ENCODE peak calls at places on chromosome 16, in eight cellular contexts. E is GM23338, W is HCT116, Y is GM23248, B is OCI-LY7, Z is PC-3, D is SK-N-SH, O is hepatocyte. J is an unnamed sample.

GRCh38 chr16:47574091-47575054 is 113.2 kb downstream of the PHKB start:
- DNase-seq in W (no peak), Y (peak; percentile 71), O (no peak), B (peak; percentile 10), D (no peak), Z (peak; percentile 20), E (peak; percentile 32), J (peak; percentile 57)

GRCh38 chr16:65195998-65196397 is 74.1 kb upstream of the CDH11 start:
- DNase-seq in Y (no peak), D (peak; percentile 6), E (no peak), Z (peak; percentile 47), W (no peak), O (peak; percentile 15), B (no peak), J (no peak)

GRCh38 chr16:287298-287811 is 4.4 kb downstream of the PDIA2 start:
- DNase-seq in O (no peak), Z (no peak), Y (peak; percentile 16), W (no peak), B (peak; percentile 20), D (no peak), E (no peak), J (no peak)

GRCh38 chr16:2819939-2820835 is 3.1 kb downstream of the PRSS21 start:
- DNase-seq in W (no peak), E (no peak), D (no peak), Y (no peak), Z (no peak), B (no peak), O (no peak), J (no peak)

GRCh38 chr16:87169509-87169985 is 147.6 kb downstream of the C16orf95 start:
- DNase-seq in W (no peak), B (no peak), O (peak; percentile 37), Y (peak; percentile 61), E (no peak), Z (no peak), D (no peak), J (no peak)

GRCh38 chr16:89404561-89404960 is 85.8 kb downstream of the ANKRD11 start:
- DNase-seq in D (no peak), Z (no peak), O (no peak), B (no peak), E (no peak), Y (no peak), W (no peak), J (no peak)

GRCh38 chr16:11125936-11126335 is 130.1 kb downstream of the SOCS1 start:
- DNase-seq in E (no peak), W (no peak), D (no peak), Z (no peak), B (no peak), Y (no peak), O (no peak), J (no peak)

GRCh38 chr16:89014611-89015230 is 37.7 kb upstream of the CBFA2T3 start:
- DNase-seq in E (no peak), B (no peak), W (no peak), Z (no peak), O (no peak), D (no peak), Y (no peak), J (no peak)

GRCh38 chr16:17083628-17084027 is 387.1 kb downstream of the XYLT1 start:
- DNase-seq in E (peak; percentile 96), O (no peak), D (no peak), B (no peak), Y (no peak), W (no peak), Z (no peak), J (no peak)

GRCh38 chr16:20344630-20345029 is 7.9 kb downstream of the UMOD start:
- DNase-seq in Z (no peak), O (no peak), E (no peak), B (no peak), D (no peak), Y (no peak), W (no peak), J (no peak)

GRCh38 chr16:10870137-10870776 is 6.7 kb upstream of the CIITA start:
- DNase-seq in Z (no peak), D (no peak), B (peak; percentile 57), O (no peak), E (no peak), W (no peak), Y (peak; percentile 13), J (no peak)

GRCh38 chr16:81018496-81018895 is 11.5 kb downstream of the CENPN start:
- DNase-seq in B (no peak), O (no peak), Z (no peak), E (no peak), Y (no peak), W (no peak), D (no peak), J (no peak)

GRCh38 chr16:55370762-55371482 is 46.9 kb downstream of the IRX6 start:
- DNase-seq in B (no peak), Y (peak; percentile 79), D (peak; percentile 71), W (no peak), E (peak; percentile 84), O (peak; percentile 77), Z (peak; percentile 22), J (peak; percentile 36)

GRCh38 chr16:10045947-10046346 is 136.3 kb downstream of the GRIN2A start:
- DNase-seq in O (no peak), B (no peak), Y (no peak), D (no peak), Z (no peak), E (no peak), W (no peak), J (no peak)

GRCh38 chr16:989354-989814 is 7.8 kb downstream of the SOX8 start:
- DNase-seq in B (no peak), E (no peak), Y (no peak), Z (no peak), O (peak; percentile 37), D (no peak), W (no peak), J (no peak)

GRCh38 chr16:27313422-27314160 is at the start of gene IL4R:
- DNase-seq in W (peak; percentile 22), Y (peak; percentile 91), D (peak; percentile 74), E (peak; percentile 68), B (peak; percentile 72), O (peak; percentile 88), Z (peak; percentile 48), J (peak; percentile 31)

GRCh38 chr16:3577302-3577752 is at the start of gene NLRC3:
- DNase-seq in O (no peak), B (peak; percentile 73), Y (no peak), Z (no peak), E (no peak), W (no peak), D (no peak), J (no peak)

GRCh38 chr16:89621698-89622409 is 8.4 kb downstream of the DPEP1 start:
- DNase-seq in E (no peak), D (no peak), O (no peak), Y (no peak), Z (no peak), W (no peak), B (no peak), J (no peak)

GRCh38 chr16:69553332-69553731 is 12.4 kb upstream of the NFAT5 start:
- DNase-seq in O (no peak), E (no peak), D (no peak), W (no peak), Z (no peak), B (no peak), Y (no peak), J (no peak)

GRCh38 chr16:63695347-63695746 is 1426.5 kb downstream of the CDH11 start:
- DNase-seq in D (peak; percentile 4), E (no peak), O (no peak), W (no peak), B (no peak), Z (no peak), Y (no peak), J (no peak)

GRCh38 chr16:64809876-64810629 is 311.8 kb downstream of the CDH11 start:
- DNase-seq in D (no peak), E (peak; percentile 42), B (no peak), Y (no peak), O (no peak), W (no peak), Z (no peak), J (no peak)

DNA sequence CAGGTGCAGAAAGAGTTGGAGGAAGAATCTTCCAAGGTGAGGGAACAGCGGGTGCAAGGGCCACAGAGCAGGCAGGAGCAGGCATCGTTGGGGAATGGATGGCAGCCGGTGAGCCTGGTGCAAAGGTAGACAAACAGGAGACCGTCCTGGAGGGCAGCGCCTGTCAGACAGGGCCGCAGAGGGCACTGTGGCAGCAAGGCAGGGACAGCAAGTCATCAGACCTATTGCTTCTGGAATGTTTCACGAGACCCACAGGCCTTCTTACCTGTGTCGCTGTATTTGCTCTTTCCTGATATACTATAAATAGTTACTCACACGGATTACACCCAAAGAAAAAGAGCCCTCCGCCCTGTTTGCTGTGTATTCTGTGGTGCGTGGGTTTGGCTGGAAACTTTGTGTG is 18.8 kb upstream of the POLR3E start:
- DNase-seq in Z (no peak), Y (no peak), O (no peak), E (no peak), D (no peak), B (no peak), W (no peak), J (no peak)
- H3K9me2 ChIP-seq in Z (no peaks in the 10 kb centered on the region), Y (no peaks in the 10 kb centered on the region), O (no peaks in the 10 kb centered on the region), E (no peaks in the 10 kb centered on the region), D (no peaks in the 10 kb centered on the region), B (no peaks in the 10 kb centered on the region), W (no peaks in the 10 kb centered on the region), J (no peaks in the 10 kb centered on the region)

GRCh38 chr16:85715169-85716015 is 26.6 kb upstream of the GINS2 start:
- DNase-seq in E (peak; percentile 49), O (no peak), B (no peak), Z (no peak), D (no peak), Y (no peak), W (no peak), J (no peak)
- TF ChIP-seq EZH2phosphoT487 in E (no peak), O (no peak), B (no peak), Z (no peak), D (no peak), Y (no peak), W (no peak), J (no peak)

GRCh38 chr16:51151435-51151950 is 423 bp upstream of the SALL1 start:
- DNase-seq in E (peak; percentile 92), O (peak; percentile 84), B (no peak), D (peak; percentile 81), W (no peak), Z (no peak), Y (peak; percentile 91), J (no peak)
- H2AFZ ChIP-seq in E (no peak overlapping the region), O (peak overlapping the region; percentile 50), B (no peak overlapping the region), D (peak overlapping the region; percentile 6), W (no peak overlapping the region), Z (no peak overlapping the region), Y (peak overlapping the region; percentile 86), J (no peak overlapping the region)

GRCh38 chr16:49428808-49429207 is 55.2 kb downstream of the C16orf78 start:
- DNase-seq in B (no peak), O (no peak), Y (no peak), W (no peak), Z (no peak), D (no peak), E (no peak), J (no peak)

GRCh38 chr16:49427771-49428170 is 54.2 kb downstream of the C16orf78 start:
- DNase-seq in B (no peak), E (no peak), W (no peak), Y (no peak), Z (no peak), O (no peak), D (no peak), J (no peak)

GRCh38 chr16:49419016-49419415 is 45.4 kb downstream of the C16orf78 start:
- DNase-seq in Z (no peak), B (no peak), D (no peak), O (no peak), Y (no peak), E (no peak), W (no peak), J (no peak)

GRCh38 chr16:49422896-49423295 is 49.3 kb downstream of the C16orf78 start:
- DNase-seq in Y (no peak), E (no peak), O (no peak), D (no peak), B (no peak), Z (no peak), W (no peak), J (no peak)

GRCh38 chr16:49424961-49425360 is 51.4 kb downstream of the C16orf78 start:
- DNase-seq in Y (no peak), Z (no peak), E (no peak), B (no peak), W (no peak), O (no peak), D (no peak), J (no peak)
- H3K9me2 ChIP-seq in Y (no peaks in the 10 kb centered on the region), Z (no peaks in the 10 kb centered on the region), E (no peaks in the 10 kb centered on the region), B (no peaks in the 10 kb centered on the region), W (no peaks in the 10 kb centered on the region), O (no peaks in the 10 kb centered on the region), D (no peaks in the 10 kb centered on the region), J (no peaks in the 10 kb centered on the region)